ENCODE peak calls at places on chromosomes 1 and 21, in four cellular contexts. One of them, this sample, is unnamed.

GRCh38 chr1:54980528-54981241 is at the start of gene TMEM61:
- DNase-seq in GM12891: no peak
- DNase-seq in spleen: no peak
- DNase-seq in IMR-90: no peak
- DNase-seq in this sample: no peak

GRCh38 chr1:86774305-86775304 is 70.2 kb downstream of the SH3GLB1 start:
- DNase-seq in IMR-90: peak; percentile 90
- DNase-seq in GM12891: no peak
- DNase-seq in spleen: peak; percentile 82
- DNase-seq in this sample: peak; percentile 85

GRCh38 chr1:31036749-31037500 is 28.6 kb downstream of the PUM1 start:
- DNase-seq in spleen: no peak
- DNase-seq in GM12891: no peak
- DNase-seq in IMR-90: peak; percentile 42
- DNase-seq in this sample: no peak

GRCh38 chr21:36694041-36694515 is 4.8 kb upstream of the SIM2 start:
- DNase-seq in IMR-90: peak; percentile 65
- DNase-seq in spleen: no peak
- DNase-seq in GM12891: peak; percentile 13
- DNase-seq in this sample: peak; percentile 29

GRCh38 chr1:39196244-39197215 is 8.0 kb upstream of the MACF1 start:
- DNase-seq in GM12891: no peak
- DNase-seq in spleen: no peak
- DNase-seq in IMR-90: peak; percentile 50
- DNase-seq in this sample: peak; percentile 70

GRCh38 chr1:21673277-21673780 is 4.2 kb upstream of the RAP1GAP start:
- DNase-seq in IMR-90: peak; percentile 25
- DNase-seq in spleen: peak; percentile 47
- DNase-seq in GM12891: no peak
- DNase-seq in this sample: peak; percentile 32

GRCh38 chr1:153768316-153769126 is 6.7 kb upstream of the SLC27A3 start:
- DNase-seq in spleen: peak; percentile 24
- DNase-seq in GM12891: no peak
- DNase-seq in IMR-90: no peak
- DNase-seq in this sample: no peak

GRCh38 chr1:51265618-51266017 is 29.5 kb downstream of the RNF11 start:
- DNase-seq in IMR-90: no peak
- DNase-seq in GM12891: no peak
- DNase-seq in spleen: no peak
- DNase-seq in this sample: no peak

GRCh38 chr1:42815938-42816599 is 853 bp upstream of the ERMAP start:
- DNase-seq in spleen: no peak
- DNase-seq in GM12891: no peak
- DNase-seq in IMR-90: peak; percentile 6
- DNase-seq in this sample: peak; percentile 42

GRCh38 chr1:24636661-24637357 is 6.3 kb upstream of the SRRM1 start:
- DNase-seq in IMR-90: no peak
- DNase-seq in GM12891: no peak
- DNase-seq in spleen: no peak
- DNase-seq in this sample: no peak

GRCh38 chr21:34100789-34101188 is 27.4 kb downstream of the MRPS6 start:
- DNase-seq in spleen: no peak
- DNase-seq in GM12891: no peak
- DNase-seq in IMR-90: peak; percentile 41
- DNase-seq in this sample: no peak

GRCh38 chr1:13825033-13825432 is 125.0 kb downstream of the PRDM2 start:
- DNase-seq in spleen: no peak
- DNase-seq in GM12891: no peak
- DNase-seq in IMR-90: peak; percentile 10
- DNase-seq in this sample: no peak

GRCh38 chr1:47761201-47761930 is 235.8 kb downstream of the TRABD2B start:
- DNase-seq in IMR-90: no peak
- DNase-seq in spleen: peak; percentile 41
- DNase-seq in GM12891: no peak
- DNase-seq in this sample: no peak

GRCh38 chr1:32881871-32882850 is 4.1 kb upstream of the HPCA start:
- DNase-seq in GM12891: no peak
- DNase-seq in spleen: peak; percentile 41
- DNase-seq in IMR-90: no peak
- DNase-seq in this sample: no peak

GRCh38 chr1:61892977-61893376 is 150.7 kb downstream of the PATJ start:
- DNase-seq in GM12891: no peak
- DNase-seq in IMR-90: no peak
- DNase-seq in spleen: no peak
- DNase-seq in this sample: no peak

GRCh38 chr1:208640295-208640694 is 396.1 kb upstream of the PLXNA2 start:
- DNase-seq in IMR-90: no peak
- DNase-seq in spleen: no peak
- DNase-seq in GM12891: no peak
- DNase-seq in this sample: no peak

GRCh38 chr1:17350053-17350452 is 21.9 kb upstream of the PADI6 start:
- DNase-seq in IMR-90: no peak
- DNase-seq in GM12891: no peak
- DNase-seq in spleen: no peak
- DNase-seq in this sample: no peak

GRCh38 chr1:228094432-228095016 is 8.6 kb downstream of the C1orf35 start:
- DNase-seq in GM12891: no peak
- DNase-seq in spleen: peak; percentile 41
- DNase-seq in IMR-90: no peak
- DNase-seq in this sample: no peak

GRCh38 chr21:43847301-43847700 is 17.7 kb upstream of the AGPAT3 start:
- DNase-seq in GM12891: no peak
- DNase-seq in IMR-90: no peak
- DNase-seq in spleen: peak; percentile 47
- DNase-seq in this sample: no peak

GRCh38 chr1:168441745-168442144 is 102.1 kb downstream of the XCL2 start:
- DNase-seq in IMR-90: peak; percentile 5
- DNase-seq in spleen: no peak
- DNase-seq in GM12891: no peak
- DNase-seq in this sample: no peak

GRCh38 chr1:17826165-17826488 is 71.0 kb downstream of the ACTL8 start:
- DNase-seq in GM12891: peak; percentile 42
- DNase-seq in IMR-90: peak; percentile 17
- DNase-seq in spleen: no peak
- DNase-seq in this sample: no peak

GRCh38 chr21:43318841-43319781 is 107.8 kb downstream of the SIK1 start:
- DNase-seq in IMR-90: peak; percentile 87
- DNase-seq in spleen: no peak
- DNase-seq in GM12891: no peak
- DNase-seq in this sample: no peak

GRCh38 chr1:198201956-198202784 is 45.4 kb downstream of the NEK7 start:
- DNase-seq in IMR-90: no peak
- DNase-seq in spleen: no peak
- DNase-seq in GM12891: no peak
- DNase-seq in this sample: no peak

GRCh38 chr1:184941094-184941733 is 33.1 kb downstream of the NIBAN1 start:
- DNase-seq in IMR-90: no peak
- DNase-seq in GM12891: no peak
- DNase-seq in spleen: no peak
- DNase-seq in this sample: no peak

GRCh38 chr1:154157520-154158306 is 2.8 kb upstream of the NUP210L start:
- DNase-seq in GM12891: peak; percentile 54
- DNase-seq in spleen: no peak
- DNase-seq in IMR-90: peak; percentile 31
- DNase-seq in this sample: no peak

GRCh38 chr21:14143999-14144398 is 66.8 kb downstream of the LIPI start:
- DNase-seq in spleen: no peak
- DNase-seq in IMR-90: no peak
- DNase-seq in GM12891: no peak
- DNase-seq in this sample: no peak

GRCh38 chr1:37410815-37411214 is 63.6 kb upstream of the ZC3H12A start:
- DNase-seq in IMR-90: peak; percentile 22
- DNase-seq in spleen: peak; percentile 44
- DNase-seq in GM12891: no peak
- DNase-seq in this sample: peak; percentile 4

GRCh38 chr1:39076127-39076798 is 50.1 kb downstream of the NDUFS5 start:
- DNase-seq in spleen: peak; percentile 76
- DNase-seq in GM12891: no peak
- DNase-seq in IMR-90: peak; percentile 65
- DNase-seq in this sample: no peak

GRCh38 chr1:8706995-8707396 is 110.4 kb downstream of the RERE start:
- DNase-seq in IMR-90: peak; percentile 32
- DNase-seq in spleen: no peak
- DNase-seq in GM12891: no peak
- DNase-seq in this sample: no peak

GRCh38 chr1:183816110-183816509 is 11.2 kb downstream of the RGL1 start:
- DNase-seq in spleen: no peak
- DNase-seq in GM12891: no peak
- DNase-seq in IMR-90: no peak
- DNase-seq in this sample: no peak

GRCh38 chr1:37156646-37157045 is 122.3 kb upstream of the GRIK3 start:
- DNase-seq in spleen: no peak
- DNase-seq in IMR-90: no peak
- DNase-seq in GM12891: no peak
- DNase-seq in this sample: no peak

GRCh38 chr1:210702512-210702911 is 373.8 kb downstream of the HHAT start:
- DNase-seq in GM12891: no peak
- DNase-seq in IMR-90: no peak
- DNase-seq in spleen: no peak
- DNase-seq in this sample: no peak

GRCh38 chr1:50846224-50846839 is 113.7 kb downstream of the FAF1 start:
- DNase-seq in IMR-90: no peak
- DNase-seq in spleen: no peak
- DNase-seq in GM12891: no peak
- DNase-seq in this sample: no peak

GRCh38 chr1:7912145-7912544 is 28.5 kb downstream of the TNFRSF9 start:
- DNase-seq in spleen: no peak
- DNase-seq in IMR-90: no peak
- DNase-seq in GM12891: no peak
- DNase-seq in this sample: no peak

GRCh38 chr1:14842891-14843290 is 244.4 kb downstream of the KAZN start:
- DNase-seq in GM12891: no peak
- DNase-seq in IMR-90: peak; percentile 77
- DNase-seq in spleen: no peak
- DNase-seq in this sample: no peak

GRCh38 chr1:155324041-155324716 is 3.5 kb downstream of the RUSC1 start:
- DNase-seq in spleen: peak; percentile 98
- DNase-seq in IMR-90: peak; percentile 93
- DNase-seq in GM12891: peak; percentile 94
- DNase-seq in this sample: peak; percentile 95
- TF ChIP-seq POLR2A in spleen: peak; percentile 65
- TF ChIP-seq POLR2A in IMR-90: peak; percentile 64
- TF ChIP-seq POLR2A in GM12891: peak; percentile 12
- TF ChIP-seq POLR2A in this sample: peak; percentile 56

GRCh38 chr1:234478152-234478480 is 863 bp downstream of the TARBP1 start:
- DNase-seq in spleen: peak; percentile 95
- DNase-seq in IMR-90: peak; percentile 28
- DNase-seq in GM12891: peak; percentile 53
- DNase-seq in this sample: no peak
- TF ChIP-seq POLR2A in spleen: peak; percentile 36
- TF ChIP-seq POLR2A in IMR-90: no peak
- TF ChIP-seq POLR2A in GM12891: peak; percentile 59
- TF ChIP-seq POLR2A in this sample: peak; percentile 32

DNA sequence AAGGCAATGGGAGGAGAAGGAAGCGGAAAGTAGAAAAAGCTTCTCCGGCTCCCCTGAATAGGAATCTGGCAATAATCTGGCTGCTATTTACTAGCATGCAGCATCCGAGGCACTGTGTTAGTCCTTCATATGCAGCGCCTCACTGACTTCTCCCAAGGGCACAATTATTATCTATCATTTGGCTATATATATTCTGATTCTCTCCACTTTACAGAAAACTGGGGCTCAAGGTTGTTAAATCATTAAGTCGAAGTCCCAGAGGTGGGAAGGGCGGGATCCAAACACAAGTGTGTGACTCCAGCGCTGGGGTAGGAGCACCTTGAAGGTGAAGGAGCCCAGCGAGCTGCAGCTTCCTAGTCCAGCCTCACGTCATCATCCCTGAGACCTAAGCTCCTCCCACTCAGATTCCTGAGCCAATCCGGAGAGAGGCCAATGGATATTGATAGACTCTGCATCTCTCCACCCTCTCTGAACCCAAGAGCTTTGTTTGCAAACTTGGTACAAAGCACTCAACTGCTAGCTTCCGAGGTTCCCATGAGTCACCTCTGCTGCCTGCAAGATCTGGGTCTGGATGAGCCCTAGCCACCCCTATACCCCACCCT is 16.6 kb upstream of the EYA3 start:
- DNase-seq in GM12891: no peak
- DNase-seq in spleen: no peak
- DNase-seq in IMR-90: peak; percentile 76
- DNase-seq in this sample: peak; percentile 45
- TF ChIP-seq POLR2A in GM12891: no peak
- TF ChIP-seq POLR2A in spleen: no peak
- TF ChIP-seq POLR2A in IMR-90: no peak
- TF ChIP-seq POLR2A in this sample: no peak

DNA sequence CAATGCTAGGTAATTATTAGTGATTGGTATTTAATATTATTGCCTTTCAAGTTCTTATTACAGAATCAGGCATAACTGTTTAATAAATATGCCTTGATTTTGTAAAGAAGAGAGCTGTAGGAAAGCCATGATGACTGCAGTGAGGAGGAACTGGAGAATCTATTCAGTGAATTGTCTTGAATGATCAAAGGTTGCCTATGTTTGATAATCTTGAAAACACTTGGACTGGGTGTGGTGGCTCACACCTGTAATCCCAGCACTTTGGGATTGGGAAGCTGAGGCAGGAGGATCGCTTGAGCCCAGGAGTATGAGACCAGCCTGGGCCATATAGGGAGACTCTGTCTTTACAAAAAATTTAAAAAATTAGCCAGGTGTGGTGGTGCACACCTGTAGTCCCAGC is 42.4 kb downstream of the FMN2 start:
- DNase-seq in GM12891: no peak
- DNase-seq in IMR-90: no peak
- DNase-seq in spleen: no peak
- DNase-seq in this sample: no peak
- TF ChIP-seq POLR2A in GM12891: no peak
- TF ChIP-seq POLR2A in IMR-90: no peak
- TF ChIP-seq POLR2A in spleen: no peak
- TF ChIP-seq POLR2A in this sample: no peak

DNA sequence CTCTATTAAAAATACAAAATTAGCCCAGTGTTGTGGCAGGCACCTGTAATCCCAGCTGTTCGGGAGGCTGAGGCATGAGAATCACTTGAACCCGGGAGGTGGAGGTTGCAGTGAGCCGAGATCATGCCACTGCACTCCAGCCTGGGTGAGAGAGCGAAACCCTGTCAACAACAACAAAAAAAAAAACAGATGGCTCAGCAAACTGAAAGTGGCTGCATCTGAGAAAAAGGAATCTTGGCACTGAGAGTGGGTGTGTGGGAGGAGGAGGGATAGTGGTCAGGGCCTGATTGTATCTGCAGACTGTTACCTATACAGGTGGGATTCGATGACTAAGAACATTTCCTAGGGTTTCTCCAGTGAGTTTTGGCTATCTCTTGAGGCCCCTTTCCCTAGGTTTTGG is 122.2 kb upstream of the BARHL2 start:
- DNase-seq in GM12891: no peak
- DNase-seq in spleen: no peak
- DNase-seq in IMR-90: no peak
- DNase-seq in this sample: no peak
- TF ChIP-seq POLR2A in GM12891: no peak
- TF ChIP-seq POLR2A in spleen: no peak
- TF ChIP-seq POLR2A in IMR-90: no peak
- TF ChIP-seq POLR2A in this sample: no peak

This sample was measured in endothelial cell of umbilical vein.